ENCODE peak calls at places on chromosomes 12 and 14, in ten cellular contexts. One of them, this sample, is unnamed.

GRCh38 chr12:126708492-126708896 is 1558.5 kb upstream of the TMEM132C start:
- DNase-seq in uterus: no peak
- DNase-seq in astrocyte of the spinal cord: peak
- DNase-seq in psoas muscle: no peak
- DNase-seq in heart right ventricle: no peak
- DNase-seq in A549: no peak
- DNase-seq in ovary: no peak
- DNase-seq in AG04450: no peak
- DNase-seq in Peyer's patch: no peak
- DNase-seq in naive thymus-derived CD4-positive, alpha-beta T cell: no peak
- DNase-seq in this sample: peak

GRCh38 chr14:28382460-28383220 is 383.9 kb upstream of the FOXG1 start:
- DNase-seq in psoas muscle: no peak
- DNase-seq in naive thymus-derived CD4-positive, alpha-beta T cell: no peak
- DNase-seq in Peyer's patch: no peak
- DNase-seq in uterus: no peak
- DNase-seq in ovary: no peak
- DNase-seq in A549: peak
- DNase-seq in astrocyte of the spinal cord: peak
- DNase-seq in heart right ventricle: no peak
- DNase-seq in AG04450: no peak
- DNase-seq in this sample: peak

GRCh38 chr14:66508846-66509621 is 1.1 kb downstream of the GPHN start:
- DNase-seq in AG04450: no peak
- DNase-seq in Peyer's patch: peak
- DNase-seq in naive thymus-derived CD4-positive, alpha-beta T cell: peak
- DNase-seq in uterus: peak
- DNase-seq in psoas muscle: peak
- DNase-seq in ovary: peak
- DNase-seq in heart right ventricle: peak
- DNase-seq in A549: peak
- DNase-seq in astrocyte of the spinal cord: peak
- DNase-seq in this sample: no peak

GRCh38 chr12:52895726-52896189 is 9.1 kb downstream of the KRT8 start:
- DNase-seq in Peyer's patch: peak
- DNase-seq in heart right ventricle: no peak
- DNase-seq in uterus: no peak
- DNase-seq in psoas muscle: no peak
- DNase-seq in naive thymus-derived CD4-positive, alpha-beta T cell: no peak
- DNase-seq in AG04450: no peak
- DNase-seq in ovary: no peak
- DNase-seq in astrocyte of the spinal cord: no peak
- DNase-seq in A549: no peak
- DNase-seq in this sample: no peak

GRCh38 chr12:99154264-99154982 is 493.1 kb upstream of the GARIN6 start:
- DNase-seq in uterus: peak
- DNase-seq in naive thymus-derived CD4-positive, alpha-beta T cell: no peak
- DNase-seq in ovary: peak
- DNase-seq in AG04450: no peak
- DNase-seq in Peyer's patch: no peak
- DNase-seq in heart right ventricle: no peak
- DNase-seq in astrocyte of the spinal cord: peak
- DNase-seq in psoas muscle: no peak
- DNase-seq in A549: no peak
- DNase-seq in this sample: no peak

GRCh38 chr12:91181053-91181452 is 1.6 kb downstream of the DCN start:
- DNase-seq in ovary: no peak
- DNase-seq in uterus: no peak
- DNase-seq in A549: no peak
- DNase-seq in astrocyte of the spinal cord: peak
- DNase-seq in heart right ventricle: no peak
- DNase-seq in naive thymus-derived CD4-positive, alpha-beta T cell: no peak
- DNase-seq in Peyer's patch: no peak
- DNase-seq in psoas muscle: no peak
- DNase-seq in AG04450: no peak
- DNase-seq in this sample: no peak

GRCh38 chr12:106519587-106519986 is 63.2 kb upstream of the RFX4 start:
- DNase-seq in uterus: no peak
- DNase-seq in Peyer's patch: no peak
- DNase-seq in astrocyte of the spinal cord: no peak
- DNase-seq in A549: no peak
- DNase-seq in ovary: no peak
- DNase-seq in AG04450: peak
- DNase-seq in psoas muscle: no peak
- DNase-seq in heart right ventricle: no peak
- DNase-seq in naive thymus-derived CD4-positive, alpha-beta T cell: no peak
- DNase-seq in this sample: peak

GRCh38 chr14:64736271-64737131 is 32.3 kb downstream of the PLEKHG3 start:
- DNase-seq in psoas muscle: peak
- DNase-seq in naive thymus-derived CD4-positive, alpha-beta T cell: no peak
- DNase-seq in heart right ventricle: peak
- DNase-seq in Peyer's patch: peak
- DNase-seq in astrocyte of the spinal cord: no peak
- DNase-seq in A549: no peak
- DNase-seq in ovary: no peak
- DNase-seq in AG04450: no peak
- DNase-seq in uterus: no peak
- DNase-seq in this sample: no peak

GRCh38 chr14:53591816-53592215 is 364.8 kb downstream of the BMP4 start:
- DNase-seq in ovary: no peak
- DNase-seq in uterus: no peak
- DNase-seq in psoas muscle: no peak
- DNase-seq in A549: no peak
- DNase-seq in heart right ventricle: no peak
- DNase-seq in astrocyte of the spinal cord: no peak
- DNase-seq in Peyer's patch: no peak
- DNase-seq in naive thymus-derived CD4-positive, alpha-beta T cell: no peak
- DNase-seq in AG04450: no peak
- DNase-seq in this sample: no peak

GRCh38 chr12:47088021-47088944 is 8.5 kb upstream of the AMIGO2 start:
- DNase-seq in A549: no peak
- DNase-seq in AG04450: no peak
- DNase-seq in uterus: no peak
- DNase-seq in Peyer's patch: no peak
- DNase-seq in heart right ventricle: no peak
- DNase-seq in astrocyte of the spinal cord: no peak
- DNase-seq in psoas muscle: no peak
- DNase-seq in naive thymus-derived CD4-positive, alpha-beta T cell: no peak
- DNase-seq in ovary: no peak
- DNase-seq in this sample: no peak

GRCh38 chr12:9163392-9163791 is 44.8 kb downstream of the PZP start:
- DNase-seq in psoas muscle: no peak
- DNase-seq in Peyer's patch: no peak
- DNase-seq in astrocyte of the spinal cord: no peak
- DNase-seq in AG04450: no peak
- DNase-seq in A549: no peak
- DNase-seq in uterus: no peak
- DNase-seq in naive thymus-derived CD4-positive, alpha-beta T cell: no peak
- DNase-seq in ovary: no peak
- DNase-seq in heart right ventricle: no peak
- DNase-seq in this sample: no peak

GRCh38 chr12:46373303-46374182 is 970 bp upstream of the SLC38A2 start:
- DNase-seq in ovary: peak
- DNase-seq in psoas muscle: peak
- DNase-seq in A549: peak
- DNase-seq in uterus: peak
- DNase-seq in heart right ventricle: peak
- DNase-seq in Peyer's patch: peak
- DNase-seq in naive thymus-derived CD4-positive, alpha-beta T cell: peak
- DNase-seq in astrocyte of the spinal cord: peak
- DNase-seq in AG04450: no peak
- DNase-seq in this sample: no peak

GRCh38 chr14:65840786-65841185 is 428.3 kb downstream of the FUT8 start:
- DNase-seq in uterus: no peak
- DNase-seq in heart right ventricle: no peak
- DNase-seq in naive thymus-derived CD4-positive, alpha-beta T cell: no peak
- DNase-seq in AG04450: no peak
- DNase-seq in ovary: no peak
- DNase-seq in A549: no peak
- DNase-seq in Peyer's patch: no peak
- DNase-seq in astrocyte of the spinal cord: no peak
- DNase-seq in psoas muscle: no peak
- DNase-seq in this sample: no peak

GRCh38 chr12:115451785-115452736 is 768.1 kb upstream of the TBX3 start:
- DNase-seq in AG04450: no peak
- DNase-seq in psoas muscle: peak
- DNase-seq in astrocyte of the spinal cord: no peak
- DNase-seq in Peyer's patch: peak
- DNase-seq in A549: peak
- DNase-seq in naive thymus-derived CD4-positive, alpha-beta T cell: no peak
- DNase-seq in heart right ventricle: peak
- DNase-seq in ovary: peak
- DNase-seq in uterus: no peak
- DNase-seq in this sample: no peak
- H3K4me3 ChIP-seq in AG04450: peak
- H3K4me3 ChIP-seq in psoas muscle: peak
- H3K4me3 ChIP-seq in astrocyte of the spinal cord: peak
- H3K4me3 ChIP-seq in Peyer's patch: no peak
- H3K4me3 ChIP-seq in A549: peak
- H3K4me3 ChIP-seq in naive thymus-derived CD4-positive, alpha-beta T cell: no peak
- H3K4me3 ChIP-seq in heart right ventricle: peak
- H3K4me3 ChIP-seq in ovary: peak
- H3K4me3 ChIP-seq in uterus: no peak
- H3K4me3 ChIP-seq in this sample: peak

GRCh38 chr14:94632305-94632590 is 20.1 kb downstream of the SERPINA3 start:
- DNase-seq in ovary: no peak
- DNase-seq in psoas muscle: no peak
- DNase-seq in heart right ventricle: no peak
- DNase-seq in naive thymus-derived CD4-positive, alpha-beta T cell: no peak
- DNase-seq in AG04450: no peak
- DNase-seq in A549: no peak
- DNase-seq in astrocyte of the spinal cord: no peak
- DNase-seq in Peyer's patch: no peak
- DNase-seq in uterus: no peak
- DNase-seq in this sample: no peak
- H3K4me3 ChIP-seq in ovary: no peak
- H3K4me3 ChIP-seq in psoas muscle: no peak
- H3K4me3 ChIP-seq in heart right ventricle: no peak
- H3K4me3 ChIP-seq in naive thymus-derived CD4-positive, alpha-beta T cell: no peak
- H3K4me3 ChIP-seq in AG04450: no peak
- H3K4me3 ChIP-seq in A549: no peak
- H3K4me3 ChIP-seq in astrocyte of the spinal cord: no peak
- H3K4me3 ChIP-seq in Peyer's patch: no peak
- H3K4me3 ChIP-seq in uterus: no peak
- H3K4me3 ChIP-seq in this sample: no peak

GRCh38 chr14:22897357-22897756 is 14.3 kb downstream of the REM2 start:
- DNase-seq in psoas muscle: no peak
- DNase-seq in AG04450: no peak
- DNase-seq in uterus: no peak
- DNase-seq in ovary: no peak
- DNase-seq in Peyer's patch: peak
- DNase-seq in heart right ventricle: no peak
- DNase-seq in astrocyte of the spinal cord: no peak
- DNase-seq in A549: no peak
- DNase-seq in naive thymus-derived CD4-positive, alpha-beta T cell: no peak
- DNase-seq in this sample: no peak

GRCh38 chr14:22896351-22896750 is 13.3 kb downstream of the REM2 start:
- DNase-seq in uterus: no peak
- DNase-seq in heart right ventricle: no peak
- DNase-seq in A549: no peak
- DNase-seq in Peyer's patch: peak
- DNase-seq in psoas muscle: no peak
- DNase-seq in ovary: no peak
- DNase-seq in naive thymus-derived CD4-positive, alpha-beta T cell: no peak
- DNase-seq in AG04450: no peak
- DNase-seq in astrocyte of the spinal cord: no peak
- DNase-seq in this sample: no peak

GRCh38 chr14:22896760-22897159 is 13.7 kb downstream of the REM2 start:
- DNase-seq in A549: no peak
- DNase-seq in psoas muscle: no peak
- DNase-seq in Peyer's patch: peak
- DNase-seq in naive thymus-derived CD4-positive, alpha-beta T cell: no peak
- DNase-seq in ovary: no peak
- DNase-seq in heart right ventricle: no peak
- DNase-seq in astrocyte of the spinal cord: no peak
- DNase-seq in uterus: no peak
- DNase-seq in AG04450: no peak
- DNase-seq in this sample: no peak

GRCh38 chr14:22900088-22900799 is 17.2 kb downstream of the REM2 start:
- DNase-seq in naive thymus-derived CD4-positive, alpha-beta T cell: peak
- DNase-seq in uterus: no peak
- DNase-seq in ovary: no peak
- DNase-seq in AG04450: peak
- DNase-seq in psoas muscle: no peak
- DNase-seq in A549: peak
- DNase-seq in Peyer's patch: peak
- DNase-seq in astrocyte of the spinal cord: peak
- DNase-seq in heart right ventricle: no peak
- DNase-seq in this sample: no peak

GRCh38 chr14:22898302-22898894 is 15.4 kb downstream of the REM2 start:
- DNase-seq in AG04450: peak
- DNase-seq in psoas muscle: no peak
- DNase-seq in Peyer's patch: peak
- DNase-seq in uterus: no peak
- DNase-seq in naive thymus-derived CD4-positive, alpha-beta T cell: no peak
- DNase-seq in astrocyte of the spinal cord: peak
- DNase-seq in A549: no peak
- DNase-seq in ovary: no peak
- DNase-seq in heart right ventricle: no peak
- DNase-seq in this sample: peak
- H3K4me3 ChIP-seq in AG04450: no peak
- H3K4me3 ChIP-seq in psoas muscle: no peak
- H3K4me3 ChIP-seq in Peyer's patch: no peak
- H3K4me3 ChIP-seq in uterus: no peak
- H3K4me3 ChIP-seq in naive thymus-derived CD4-positive, alpha-beta T cell: no peak
- H3K4me3 ChIP-seq in astrocyte of the spinal cord: no peak
- H3K4me3 ChIP-seq in A549: no peak
- H3K4me3 ChIP-seq in ovary: no peak
- H3K4me3 ChIP-seq in heart right ventricle: no peak
- H3K4me3 ChIP-seq in this sample: no peak

GRCh38 chr14:95482967-95483842 is 33.2 kb downstream of the SYNE3 start:
- DNase-seq in heart right ventricle: peak
- DNase-seq in psoas muscle: peak
- DNase-seq in A549: peak
- DNase-seq in Peyer's patch: peak
- DNase-seq in AG04450: peak
- DNase-seq in astrocyte of the spinal cord: peak
- DNase-seq in naive thymus-derived CD4-positive, alpha-beta T cell: no peak
- DNase-seq in uterus: peak
- DNase-seq in ovary: peak
- DNase-seq in this sample: peak
- H3K4me3 ChIP-seq in heart right ventricle: no peak
- H3K4me3 ChIP-seq in psoas muscle: no peak
- H3K4me3 ChIP-seq in A549: no peak
- H3K4me3 ChIP-seq in Peyer's patch: no peak
- H3K4me3 ChIP-seq in AG04450: no peak
- H3K4me3 ChIP-seq in astrocyte of the spinal cord: no peak
- H3K4me3 ChIP-seq in naive thymus-derived CD4-positive, alpha-beta T cell: no peak
- H3K4me3 ChIP-seq in uterus: no peak
- H3K4me3 ChIP-seq in ovary: no peak
- H3K4me3 ChIP-seq in this sample: no peak

GRCh38 chr14:60651936-60652673 is 2.8 kb upstream of the SIX1 start:
- DNase-seq in AG04450: no peak
- DNase-seq in astrocyte of the spinal cord: no peak
- DNase-seq in ovary: no peak
- DNase-seq in heart right ventricle: no peak
- DNase-seq in Peyer's patch: peak
- DNase-seq in A549: no peak
- DNase-seq in psoas muscle: peak
- DNase-seq in uterus: no peak
- DNase-seq in naive thymus-derived CD4-positive, alpha-beta T cell: no peak
- DNase-seq in this sample: no peak
- H3K4me3 ChIP-seq in AG04450: peak
- H3K4me3 ChIP-seq in astrocyte of the spinal cord: peak
- H3K4me3 ChIP-seq in ovary: no peak
- H3K4me3 ChIP-seq in heart right ventricle: no peak
- H3K4me3 ChIP-seq in Peyer's patch: no peak
- H3K4me3 ChIP-seq in A549: no peak
- H3K4me3 ChIP-seq in psoas muscle: peak
- H3K4me3 ChIP-seq in uterus: no peak
- H3K4me3 ChIP-seq in naive thymus-derived CD4-positive, alpha-beta T cell: no peak
- H3K4me3 ChIP-seq in this sample: peak

This sample was measured in skeletal muscle cell.